ENCODE peak calls at places on chromosomes 6 and 20, in ten cellular contexts. P is GM20000; B is EL; Z is activated naive CD4-positive, alpha-beta T cell; W is activated CD4-positive, alpha-beta T cell treated with anti-CD3 and anti-CD28 coated beads for 24 hours; U is effector CD4-positive, alpha-beta T cell; M is stimulated activated CD8-positive, alpha-beta memory T cell treated with anti-CD3 and anti-CD28 coated beads, Interleukin-15, amount 100 ng/mL, for 4 hours; R is stimulated activated naive B cell treated with anti-CD40 and anti-IgM and Interleukin-4, amounts not matched to agents 10 μg/mL and 1 μg/mL and 100 μg/mL, for 72 hours; T is NCI-H1436; S is HFFc6. G is an unnamed sample.

GRCh38 chr6:12570461-12571030 is 146.0 kb upstream of the PHACTR1 start:
- DNase-seq in P (no peak), B (peak), Z (no peak), W (no peak), U (no peak), M (no peak), R (no peak), T (no peak), S (peak), G (no peak)

GRCh38 chr20:5731753-5732366 is 18.3 kb upstream of the SHLD1 start:
- DNase-seq in P (no peak), B (no peak), Z (no peak), W (no peak), U (no peak), M (no peak), R (no peak), T (no peak), S (no peak), G (no peak)

GRCh38 chr20:37259031-37259430 is 2.6 kb downstream of the GHRH start:
- DNase-seq in P (no peak), B (no peak), Z (no peak), W (no peak), U (no peak), M (no peak), R (no peak), T (no peak), S (no peak), G (no peak)

GRCh38 chr20:21780528-21780927 is 75.1 kb downstream of the PAX1 start:
- DNase-seq in P (no peak), B (no peak), Z (no peak), W (no peak), U (no peak), M (no peak), R (no peak), T (no peak), S (no peak), G (no peak)

GRCh38 chr20:50395258-50395729 is 114.9 kb upstream of the PTPN1 start:
- DNase-seq in P (no peak), B (peak), Z (no peak), W (no peak), U (no peak), M (no peak), R (no peak), T (no peak), S (peak), G (no peak)

GRCh38 chr20:56504373-56505005 is 20.1 kb upstream of the FAM209A start:
- DNase-seq in P (no peak), B (peak), Z (peak), W (no peak), U (no peak), M (no peak), R (no peak), T (no peak), S (no peak), G (no peak)

GRCh38 chr6:115783402-115784061 is 277.2 kb downstream of the FRK start:
- DNase-seq in P (no peak), B (peak), Z (no peak), W (no peak), U (no peak), M (no peak), R (no peak), T (no peak), S (no peak), G (no peak)

GRCh38 chr6:132070356-132070755 is 119.2 kb upstream of the CCN2 start:
- DNase-seq in P (no peak), B (no peak), Z (no peak), W (no peak), U (no peak), M (no peak), R (no peak), T (no peak), S (no peak), G (no peak)

GRCh38 chr6:77403424-77403823 is 59.9 kb downstream of the HTR1B start:
- DNase-seq in P (no peak), B (peak), Z (no peak), W (no peak), U (no peak), M (no peak), R (no peak), T (no peak), S (peak), G (no peak)

GRCh38 chr20:53866787-53867740 is 203.3 kb downstream of the BCAS1 start:
- DNase-seq in P (no peak), B (no peak), Z (no peak), W (no peak), U (no peak), M (no peak), R (no peak), T (no peak), S (peak), G (peak)

GRCh38 chr6:63571382-63571882 is 848 bp upstream of the LOC128125822 start:
- DNase-seq in P (no peak), B (no peak), Z (no peak), W (no peak), U (no peak), M (no peak), R (no peak), T (peak), S (peak), G (no peak)

GRCh38 chr6:16419636-16420331 is 181.4 kb downstream of the GMPR start:
- DNase-seq in P (peak), B (no peak), Z (no peak), W (no peak), U (no peak), M (no peak), R (no peak), T (no peak), S (no peak), G (peak)

GRCh38 chr6:169722362-169723199 is 1.7 kb downstream of the PHF10 start:
- DNase-seq in P (peak), B (peak), Z (peak), W (no peak), U (peak), M (no peak), R (peak), T (peak), S (peak), G (no peak)

GRCh38 chr20:62603021-62603906 is 39.0 kb upstream of the SLCO4A1 start:
- DNase-seq in P (peak), B (peak), Z (peak), W (no peak), U (no peak), M (no peak), R (peak), T (no peak), S (peak), G (no peak)

GRCh38 chr20:33490023-33490933 is at the start of gene CBFA2T2:
- DNase-seq in P (peak), B (peak), Z (no peak), W (no peak), U (no peak), M (no peak), R (no peak), T (no peak), S (peak), G (no peak)

GRCh38 chr6:31308050-31308844 is 36.4 kb upstream of the HLA-C start:
- DNase-seq in P (peak), B (no peak), Z (peak), W (peak), U (peak), M (peak), R (peak), T (no peak), S (no peak), G (no peak)

GRCh38 chr6:126524927-126525326 is 185.0 kb downstream of the CENPW start:
- DNase-seq in P (no peak), B (no peak), Z (no peak), W (no peak), U (no peak), M (no peak), R (no peak), T (no peak), S (no peak), G (no peak)

GRCh38 chr6:132937466-132937906 is 123.1 kb downstream of the RPS12 start:
- DNase-seq in P (peak), B (peak), Z (no peak), W (no peak), U (no peak), M (no peak), R (no peak), T (peak), S (peak), G (no peak)

GRCh38 chr20:48040491-48040890 is 255.2 kb upstream of the SULF2 start:
- DNase-seq in P (no peak), B (no peak), Z (no peak), W (no peak), U (no peak), M (no peak), R (no peak), T (peak), S (no peak), G (no peak)

GRCh38 chr6:48486876-48487275 is 375.9 kb upstream of the PTCHD4 start:
- DNase-seq in P (no peak), B (peak), Z (no peak), W (no peak), U (no peak), M (no peak), R (no peak), T (no peak), S (no peak), G (no peak)

GRCh38 chr6:140105857-140106256 is 731.4 kb upstream of the CITED2 start:
- DNase-seq in P (no peak), B (peak), Z (no peak), W (no peak), U (no peak), M (no peak), R (no peak), T (peak), S (no peak), G (no peak)